ENCODE peak calls at places on chromosomes 13 and 19, in seven cellular contexts. L is stomach, A is breast epithelium, J is body of pancreas, G is prostate gland, K is heart left ventricle, C is adrenal gland. R is an unnamed sample.

GRCh38 chr19:45469835-45470146 is 2.0 kb downstream of the FOSB start:
- DNase-seq in L (peak; percentile 91), A (no peak), J (no peak), G (peak; percentile 93), K (no peak), C (no peak), R (no peak)

GRCh38 chr19:12924621-12925310 is 5.7 kb upstream of the SYCE2 start:
- DNase-seq in L (no peak), A (no peak), J (no peak), G (no peak), K (no peak), C (no peak), R (no peak)

GRCh38 chr19:49468746-49469447 is 5.1 kb upstream of the FLT3LG start:
- DNase-seq in L (peak; percentile 56), A (peak; percentile 69), J (peak; percentile 42), G (peak; percentile 87), K (peak; percentile 86), C (no peak), R (no peak)

GRCh38 chr13:23570099-23570926 is at the start of gene TNFRSF19:
- DNase-seq in L (no peak), A (no peak), J (peak; percentile 36), G (peak; percentile 68), K (peak; percentile 62), C (peak; percentile 51), R (no peak)

GRCh38 chr19:45125975-45126493 is 33.1 kb downstream of the PPP1R37 start:
- DNase-seq in L (peak; percentile 87), A (peak; percentile 53), J (peak; percentile 81), G (peak; percentile 60), K (peak; percentile 37), C (peak; percentile 76), R (no peak)

GRCh38 chr13:28059214-28059613 is 41.2 kb downstream of the FLT3 start:
- DNase-seq in L (peak; percentile 44), A (no peak), J (peak; percentile 78), G (no peak), K (no peak), C (no peak), R (no peak)

GRCh38 chr19:42284641-42285341 is 15.7 kb downstream of the CIC start:
- DNase-seq in L (no peak), A (no peak), J (no peak), G (no peak), K (no peak), C (peak; percentile 57), R (peak; percentile 55)

GRCh38 chr19:23527797-23528196 is 132.5 kb upstream of the ZNF91 start:
- DNase-seq in L (no peak), A (no peak), J (no peak), G (no peak), K (no peak), C (no peak), R (no peak)

GRCh38 chr19:53906211-53907192 is 2.6 kb upstream of the CACNG7 start:
- DNase-seq in L (peak; percentile 44), A (no peak), J (peak; percentile 48), G (no peak), K (no peak), C (peak; percentile 34), R (no peak)

GRCh38 chr13:106083620-106084350 is 451.7 kb downstream of the EFNB2 start:
- DNase-seq in L (peak; percentile 41), A (no peak), J (peak; percentile 56), G (peak; percentile 18), K (peak; percentile 17), C (no peak), R (no peak)

GRCh38 chr19:590396-590745 is 690 bp downstream of the HCN2 start:
- DNase-seq in L (no peak), A (no peak), J (no peak), G (no peak), K (no peak), C (no peak), R (no peak)

GRCh38 chr13:33341861-33342452 is 56.4 kb upstream of the STARD13 start:
- DNase-seq in L (no peak), A (no peak), J (no peak), G (no peak), K (no peak), C (no peak), R (no peak)

GRCh38 chr13:104318121-104318520 is 1251.9 kb upstream of the SLC10A2 start:
- DNase-seq in L (no peak), A (no peak), J (no peak), G (no peak), K (no peak), C (no peak), R (no peak)

GRCh38 chr19:11142528-11143171 is 12.9 kb downstream of the SPC24 start:
- DNase-seq in L (peak; percentile 95), A (peak; percentile 95), J (peak; percentile 90), G (peak; percentile 62), K (peak; percentile 93), C (peak; percentile 93), R (peak; percentile 98)

DNA sequence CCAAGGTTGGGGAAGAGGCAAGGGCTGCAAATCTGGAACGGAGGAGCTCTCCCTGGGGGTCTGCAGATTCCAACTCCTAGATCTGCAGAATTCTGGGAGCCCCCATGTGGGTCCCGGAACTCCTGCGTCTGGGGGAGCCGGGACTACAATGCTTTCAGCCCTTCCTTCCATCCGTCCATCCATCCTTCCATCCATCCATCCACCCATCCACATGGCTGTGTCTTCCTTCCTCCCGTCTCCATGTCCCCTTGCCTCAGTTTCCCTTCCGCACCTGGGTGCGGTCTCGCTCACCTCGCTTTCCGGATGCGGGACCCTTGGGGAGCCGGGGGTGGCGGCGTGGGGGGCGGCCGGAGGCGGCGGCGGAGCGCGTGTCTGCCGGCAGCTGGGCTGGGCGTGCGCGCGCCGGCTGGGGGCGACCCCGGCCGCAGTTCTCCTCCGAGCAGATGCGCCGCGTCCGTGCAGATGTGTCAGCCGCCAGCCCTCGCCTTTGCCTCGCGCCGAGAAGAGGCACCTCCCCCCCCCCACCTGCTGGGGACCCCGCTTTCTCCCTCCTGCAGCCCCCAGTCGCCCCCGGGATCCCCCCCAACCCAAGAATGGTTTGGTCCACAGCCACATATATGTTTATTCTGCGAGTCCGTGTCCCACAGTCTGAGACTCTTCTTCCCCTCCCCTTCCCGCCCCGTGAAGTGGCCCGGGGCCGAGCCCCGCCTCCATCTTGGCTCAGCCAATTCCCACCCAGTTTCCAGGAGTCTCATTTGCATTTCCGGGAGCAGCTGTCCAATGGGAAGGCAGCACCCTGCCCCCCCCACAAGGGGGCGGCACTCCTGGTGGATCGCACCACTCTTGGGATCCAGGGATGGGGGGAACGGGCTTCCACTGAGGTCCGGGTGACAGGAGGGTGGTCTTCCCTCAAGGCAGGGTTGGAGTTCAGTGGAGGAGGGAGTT is 8.8 kb downstream of the ISOC2 start:
- DNase-seq in L (peak; percentile 49), A (no peak), J (peak; percentile 50), G (peak; percentile 16), K (peak; percentile 65), C (peak; percentile 81), R (peak; percentile 80)
- TF ChIP-seq CTCF in L (no peak), A (no peak), J (no peak), G (no peak), K (no peak), C (no peak), R (no peak)

GRCh38 chr19:47371269-47371668 is 22.2 kb downstream of the DHX34 start:
- DNase-seq in L (no peak), A (no peak), J (no peak), G (no peak), K (no peak), C (no peak), R (no peak)
- H3K36me3 ChIP-seq in L (peaks cover 97% of the 10 kb centered on the region), A (peaks cover 21% of the 10 kb centered on the region), J (peaks cover 19% of the 10 kb centered on the region), G (peaks cover 26% of the 10 kb centered on the region), K (peaks cover 86% of the 10 kb centered on the region), C (peaks cover 74% of the 10 kb centered on the region), R (peaks cover 7% of the 10 kb centered on the region)

GRCh38 chr19:28020631-28021315 is 1192.2 kb downstream of the UQCRFS1 start:
- DNase-seq in L (no peak), A (no peak), J (no peak), G (no peak), K (no peak), C (no peak), R (no peak)
- TF ChIP-seq POLR2A in L (no peak), A (no peak), J (no peak), G (no peak), K (no peak), C (no peak), R (no peak)

DNA sequence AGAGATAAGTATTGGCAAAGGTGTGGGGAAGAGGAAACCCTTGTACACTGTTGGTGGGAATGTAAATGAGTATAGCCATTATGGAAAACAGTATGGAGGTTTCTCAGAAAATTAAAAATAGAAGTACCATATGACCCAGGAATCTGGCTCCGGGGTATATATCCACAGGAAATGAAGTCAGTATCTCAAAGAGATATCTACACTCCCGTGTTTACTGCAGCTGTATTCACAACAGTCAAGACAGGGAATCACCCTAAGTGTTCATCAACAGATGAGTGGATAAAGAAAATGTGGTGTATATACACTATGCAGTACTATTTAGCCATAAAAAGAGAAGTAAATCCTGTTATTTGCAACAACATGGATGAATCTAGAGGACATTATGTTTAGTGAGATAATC is 13.5 kb downstream of the KCTD12 start:
- DNase-seq in L (no peak), A (no peak), J (no peak), G (no peak), K (no peak), C (no peak), R (no peak)
- TF ChIP-seq CTCF in L (no peak), A (no peak), J (no peak), G (no peak), K (no peak), C (no peak), R (no peak)